ENCODE peak calls at places on chromosome 9, in eight cellular contexts. One of them, this sample, is unnamed.

GRCh38 chr9:89477811-89478583 is 19.9 kb downstream of the SEMA4D start:
- DNase-seq in type B pancreatic cell: no peak
- DNase-seq in cardiac fibroblast: peak; percentile 15
- DNase-seq in retina: no peak
- DNase-seq in stimulated activated CD4-positive, alpha-beta T cell treated with anti-CD3 and anti-CD28 coated beads, Interleukin-1b, Interleukin-23, amount 100 ng/mL, for 24 hours: no peak
- DNase-seq in head of caudate nucleus: no peak
- DNase-seq in nephron progenitor cell: no peak
- DNase-seq in glutamatergic neuron: no peak
- DNase-seq in this sample: no peak

GRCh38 chr9:119941081-119941480 is 571.8 kb upstream of the BRINP1 start:
- DNase-seq in glutamatergic neuron: no peak
- DNase-seq in cardiac fibroblast: no peak
- DNase-seq in head of caudate nucleus: no peak
- DNase-seq in retina: peak; percentile 52
- DNase-seq in type B pancreatic cell: no peak
- DNase-seq in stimulated activated CD4-positive, alpha-beta T cell treated with anti-CD3 and anti-CD28 coated beads, Interleukin-1b, Interleukin-23, amount 100 ng/mL, for 24 hours: no peak
- DNase-seq in nephron progenitor cell: no peak
- DNase-seq in this sample: no peak

GRCh38 chr9:137077010-137077747 is at the start of gene UAP1L1:
- DNase-seq in type B pancreatic cell: no peak
- DNase-seq in glutamatergic neuron: peak; percentile 65
- DNase-seq in head of caudate nucleus: peak; percentile 87
- DNase-seq in retina: no peak
- DNase-seq in cardiac fibroblast: peak; percentile 39
- DNase-seq in stimulated activated CD4-positive, alpha-beta T cell treated with anti-CD3 and anti-CD28 coated beads, Interleukin-1b, Interleukin-23, amount 100 ng/mL, for 24 hours: no peak
- DNase-seq in nephron progenitor cell: peak; percentile 61
- DNase-seq in this sample: peak; percentile 59

GRCh38 chr9:16012621-16013020 is 459.8 kb downstream of the CCDC171 start:
- DNase-seq in type B pancreatic cell: no peak
- DNase-seq in cardiac fibroblast: peak; percentile 84
- DNase-seq in retina: no peak
- DNase-seq in nephron progenitor cell: no peak
- DNase-seq in head of caudate nucleus: no peak
- DNase-seq in glutamatergic neuron: no peak
- DNase-seq in stimulated activated CD4-positive, alpha-beta T cell treated with anti-CD3 and anti-CD28 coated beads, Interleukin-1b, Interleukin-23, amount 100 ng/mL, for 24 hours: no peak
- DNase-seq in this sample: no peak

GRCh38 chr9:128735373-128735772 is 11.4 kb upstream of the ZDHHC12 start:
- DNase-seq in type B pancreatic cell: no peak
- DNase-seq in stimulated activated CD4-positive, alpha-beta T cell treated with anti-CD3 and anti-CD28 coated beads, Interleukin-1b, Interleukin-23, amount 100 ng/mL, for 24 hours: no peak
- DNase-seq in head of caudate nucleus: peak; percentile 54
- DNase-seq in cardiac fibroblast: no peak
- DNase-seq in nephron progenitor cell: no peak
- DNase-seq in retina: peak; percentile 29
- DNase-seq in glutamatergic neuron: no peak
- DNase-seq in this sample: no peak

GRCh38 chr9:13513262-13513661 is 233.8 kb upstream of the MPDZ start:
- DNase-seq in type B pancreatic cell: no peak
- DNase-seq in retina: no peak
- DNase-seq in glutamatergic neuron: no peak
- DNase-seq in cardiac fibroblast: no peak
- DNase-seq in stimulated activated CD4-positive, alpha-beta T cell treated with anti-CD3 and anti-CD28 coated beads, Interleukin-1b, Interleukin-23, amount 100 ng/mL, for 24 hours: no peak
- DNase-seq in nephron progenitor cell: no peak
- DNase-seq in head of caudate nucleus: no peak
- DNase-seq in this sample: no peak

GRCh38 chr9:1083325-1083913 is 33.3 kb downstream of the DMRT2 start:
- DNase-seq in nephron progenitor cell: peak; percentile 53
- DNase-seq in type B pancreatic cell: peak; percentile 72
- DNase-seq in head of caudate nucleus: peak; percentile 85
- DNase-seq in retina: peak; percentile 75
- DNase-seq in stimulated activated CD4-positive, alpha-beta T cell treated with anti-CD3 and anti-CD28 coated beads, Interleukin-1b, Interleukin-23, amount 100 ng/mL, for 24 hours: no peak
- DNase-seq in glutamatergic neuron: peak; percentile 88
- DNase-seq in cardiac fibroblast: no peak
- DNase-seq in this sample: no peak

GRCh38 chr9:134067904-134068741 is at the start of gene BRD3:
- DNase-seq in stimulated activated CD4-positive, alpha-beta T cell treated with anti-CD3 and anti-CD28 coated beads, Interleukin-1b, Interleukin-23, amount 100 ng/mL, for 24 hours: peak; percentile 52
- DNase-seq in nephron progenitor cell: peak; percentile 83
- DNase-seq in type B pancreatic cell: peak; percentile 89
- DNase-seq in glutamatergic neuron: peak; percentile 85
- DNase-seq in retina: peak; percentile 86
- DNase-seq in cardiac fibroblast: peak; percentile 81
- DNase-seq in head of caudate nucleus: peak; percentile 79
- DNase-seq in this sample: peak; percentile 90

GRCh38 chr9:18907927-18908625 is 124.9 kb downstream of the SAXO1 start:
- DNase-seq in nephron progenitor cell: no peak
- DNase-seq in stimulated activated CD4-positive, alpha-beta T cell treated with anti-CD3 and anti-CD28 coated beads, Interleukin-1b, Interleukin-23, amount 100 ng/mL, for 24 hours: no peak
- DNase-seq in glutamatergic neuron: no peak
- DNase-seq in cardiac fibroblast: no peak
- DNase-seq in head of caudate nucleus: no peak
- DNase-seq in type B pancreatic cell: no peak
- DNase-seq in retina: no peak
- DNase-seq in this sample: no peak

GRCh38 chr9:131500939-131501541 is 1.7 kb upstream of the POMT1 start:
- DNase-seq in retina: no peak
- DNase-seq in nephron progenitor cell: no peak
- DNase-seq in head of caudate nucleus: no peak
- DNase-seq in type B pancreatic cell: no peak
- DNase-seq in cardiac fibroblast: peak; percentile 49
- DNase-seq in glutamatergic neuron: no peak
- DNase-seq in stimulated activated CD4-positive, alpha-beta T cell treated with anti-CD3 and anti-CD28 coated beads, Interleukin-1b, Interleukin-23, amount 100 ng/mL, for 24 hours: no peak
- DNase-seq in this sample: no peak

GRCh38 chr9:135898634-135899407 is 8.5 kb downstream of the CAMSAP1 start:
- DNase-seq in retina: no peak
- DNase-seq in cardiac fibroblast: peak; percentile 67
- DNase-seq in head of caudate nucleus: no peak
- DNase-seq in glutamatergic neuron: no peak
- DNase-seq in stimulated activated CD4-positive, alpha-beta T cell treated with anti-CD3 and anti-CD28 coated beads, Interleukin-1b, Interleukin-23, amount 100 ng/mL, for 24 hours: no peak
- DNase-seq in nephron progenitor cell: no peak
- DNase-seq in type B pancreatic cell: no peak
- DNase-seq in this sample: no peak

GRCh38 chr9:114504341-114505186 is 709 bp downstream of the WHRN start:
- DNase-seq in stimulated activated CD4-positive, alpha-beta T cell treated with anti-CD3 and anti-CD28 coated beads, Interleukin-1b, Interleukin-23, amount 100 ng/mL, for 24 hours: no peak
- DNase-seq in head of caudate nucleus: peak; percentile 24
- DNase-seq in glutamatergic neuron: peak; percentile 73
- DNase-seq in type B pancreatic cell: peak; percentile 74
- DNase-seq in cardiac fibroblast: no peak
- DNase-seq in nephron progenitor cell: peak; percentile 70
- DNase-seq in retina: peak; percentile 83
- DNase-seq in this sample: peak; percentile 82

GRCh38 chr9:129148463-129149204 is 29.4 kb downstream of the IER5L start:
- DNase-seq in type B pancreatic cell: no peak
- DNase-seq in glutamatergic neuron: no peak
- DNase-seq in stimulated activated CD4-positive, alpha-beta T cell treated with anti-CD3 and anti-CD28 coated beads, Interleukin-1b, Interleukin-23, amount 100 ng/mL, for 24 hours: no peak
- DNase-seq in retina: no peak
- DNase-seq in nephron progenitor cell: no peak
- DNase-seq in cardiac fibroblast: no peak
- DNase-seq in head of caudate nucleus: no peak
- DNase-seq in this sample: no peak

GRCh38 chr9:134989206-134990065 is 71.7 kb upstream of the FCN1 start:
- DNase-seq in stimulated activated CD4-positive, alpha-beta T cell treated with anti-CD3 and anti-CD28 coated beads, Interleukin-1b, Interleukin-23, amount 100 ng/mL, for 24 hours: no peak
- DNase-seq in head of caudate nucleus: no peak
- DNase-seq in cardiac fibroblast: no peak
- DNase-seq in retina: no peak
- DNase-seq in type B pancreatic cell: no peak
- DNase-seq in glutamatergic neuron: no peak
- DNase-seq in nephron progenitor cell: no peak
- DNase-seq in this sample: no peak

GRCh38 chr9:106962615-106963363 is 99.8 kb downstream of the ZNF462 start:
- DNase-seq in retina: no peak
- DNase-seq in stimulated activated CD4-positive, alpha-beta T cell treated with anti-CD3 and anti-CD28 coated beads, Interleukin-1b, Interleukin-23, amount 100 ng/mL, for 24 hours: no peak
- DNase-seq in glutamatergic neuron: no peak
- DNase-seq in type B pancreatic cell: no peak
- DNase-seq in head of caudate nucleus: no peak
- DNase-seq in cardiac fibroblast: peak; percentile 95
- DNase-seq in nephron progenitor cell: no peak
- DNase-seq in this sample: no peak

GRCh38 chr9:83043583-83043982 is 19.4 kb downstream of the RASEF start:
- DNase-seq in stimulated activated CD4-positive, alpha-beta T cell treated with anti-CD3 and anti-CD28 coated beads, Interleukin-1b, Interleukin-23, amount 100 ng/mL, for 24 hours: no peak
- DNase-seq in glutamatergic neuron: no peak
- DNase-seq in retina: no peak
- DNase-seq in type B pancreatic cell: no peak
- DNase-seq in head of caudate nucleus: no peak
- DNase-seq in cardiac fibroblast: no peak
- DNase-seq in nephron progenitor cell: no peak
- DNase-seq in this sample: no peak

GRCh38 chr9:92707530-92707929 is 37.6 kb upstream of the IPPK start:
- DNase-seq in head of caudate nucleus: no peak
- DNase-seq in nephron progenitor cell: no peak
- DNase-seq in stimulated activated CD4-positive, alpha-beta T cell treated with anti-CD3 and anti-CD28 coated beads, Interleukin-1b, Interleukin-23, amount 100 ng/mL, for 24 hours: no peak
- DNase-seq in retina: no peak
- DNase-seq in glutamatergic neuron: no peak
- DNase-seq in cardiac fibroblast: no peak
- DNase-seq in type B pancreatic cell: no peak
- DNase-seq in this sample: no peak

GRCh38 chr9:124290743-124291554 is 33.2 kb downstream of the NEK6 start:
- DNase-seq in stimulated activated CD4-positive, alpha-beta T cell treated with anti-CD3 and anti-CD28 coated beads, Interleukin-1b, Interleukin-23, amount 100 ng/mL, for 24 hours: no peak
- DNase-seq in head of caudate nucleus: no peak
- DNase-seq in retina: no peak
- DNase-seq in nephron progenitor cell: no peak
- DNase-seq in type B pancreatic cell: no peak
- DNase-seq in cardiac fibroblast: no peak
- DNase-seq in glutamatergic neuron: no peak
- DNase-seq in this sample: no peak

GRCh38 chr9:129284607-129285291 is 106.7 kb upstream of the IER5L start:
- DNase-seq in head of caudate nucleus: no peak
- DNase-seq in retina: no peak
- DNase-seq in type B pancreatic cell: peak; percentile 62
- DNase-seq in glutamatergic neuron: no peak
- DNase-seq in cardiac fibroblast: no peak
- DNase-seq in stimulated activated CD4-positive, alpha-beta T cell treated with anti-CD3 and anti-CD28 coated beads, Interleukin-1b, Interleukin-23, amount 100 ng/mL, for 24 hours: no peak
- DNase-seq in nephron progenitor cell: no peak
- DNase-seq in this sample: peak; percentile 41

GRCh38 chr9:123702477-123702876 is 227.4 kb downstream of the DENND1A start:
- DNase-seq in retina: no peak
- DNase-seq in type B pancreatic cell: no peak
- DNase-seq in cardiac fibroblast: no peak
- DNase-seq in stimulated activated CD4-positive, alpha-beta T cell treated with anti-CD3 and anti-CD28 coated beads, Interleukin-1b, Interleukin-23, amount 100 ng/mL, for 24 hours: no peak
- DNase-seq in head of caudate nucleus: no peak
- DNase-seq in nephron progenitor cell: no peak
- DNase-seq in glutamatergic neuron: no peak
- DNase-seq in this sample: no peak

GRCh38 chr9:23825700-23826099 is 340 bp downstream of the ELAVL2 start:
- DNase-seq in glutamatergic neuron: no peak
- DNase-seq in type B pancreatic cell: no peak
- DNase-seq in retina: no peak
- DNase-seq in stimulated activated CD4-positive, alpha-beta T cell treated with anti-CD3 and anti-CD28 coated beads, Interleukin-1b, Interleukin-23, amount 100 ng/mL, for 24 hours: no peak
- DNase-seq in head of caudate nucleus: no peak
- DNase-seq in nephron progenitor cell: no peak
- DNase-seq in cardiac fibroblast: no peak
- DNase-seq in this sample: no peak

GRCh38 chr9:129125478-129125877 is 14.3 kb downstream of the PTPA start:
- DNase-seq in head of caudate nucleus: no peak
- DNase-seq in glutamatergic neuron: no peak
- DNase-seq in retina: no peak
- DNase-seq in cardiac fibroblast: peak; percentile 100
- DNase-seq in stimulated activated CD4-positive, alpha-beta T cell treated with anti-CD3 and anti-CD28 coated beads, Interleukin-1b, Interleukin-23, amount 100 ng/mL, for 24 hours: no peak
- DNase-seq in nephron progenitor cell: no peak
- DNase-seq in type B pancreatic cell: no peak
- DNase-seq in this sample: no peak

GRCh38 chr9:133384736-133385321 is 8.7 kb downstream of the STKLD1 start:
- DNase-seq in nephron progenitor cell: no peak
- DNase-seq in retina: no peak
- DNase-seq in glutamatergic neuron: no peak
- DNase-seq in type B pancreatic cell: no peak
- DNase-seq in cardiac fibroblast: no peak
- DNase-seq in stimulated activated CD4-positive, alpha-beta T cell treated with anti-CD3 and anti-CD28 coated beads, Interleukin-1b, Interleukin-23, amount 100 ng/mL, for 24 hours: no peak
- DNase-seq in head of caudate nucleus: no peak
- DNase-seq in this sample: no peak

GRCh38 chr9:134150557-134151214 is 13.7 kb downstream of the RNU6ATAC start:
- DNase-seq in retina: no peak
- DNase-seq in stimulated activated CD4-positive, alpha-beta T cell treated with anti-CD3 and anti-CD28 coated beads, Interleukin-1b, Interleukin-23, amount 100 ng/mL, for 24 hours: no peak
- DNase-seq in glutamatergic neuron: no peak
- DNase-seq in cardiac fibroblast: no peak
- DNase-seq in nephron progenitor cell: no peak
- DNase-seq in head of caudate nucleus: no peak
- DNase-seq in type B pancreatic cell: no peak
- DNase-seq in this sample: no peak

GRCh38 chr9:132984202-132985062 is 5.9 kb downstream of the GFI1B start:
- DNase-seq in cardiac fibroblast: no peak
- DNase-seq in head of caudate nucleus: no peak
- DNase-seq in nephron progenitor cell: no peak
- DNase-seq in type B pancreatic cell: no peak
- DNase-seq in glutamatergic neuron: no peak
- DNase-seq in stimulated activated CD4-positive, alpha-beta T cell treated with anti-CD3 and anti-CD28 coated beads, Interleukin-1b, Interleukin-23, amount 100 ng/mL, for 24 hours: no peak
- DNase-seq in retina: no peak
- DNase-seq in this sample: no peak

GRCh38 chr9:96218821-96219614 is 83.0 kb downstream of the HSD17B3 start:
- DNase-seq in stimulated activated CD4-positive, alpha-beta T cell treated with anti-CD3 and anti-CD28 coated beads, Interleukin-1b, Interleukin-23, amount 100 ng/mL, for 24 hours: no peak
- DNase-seq in cardiac fibroblast: no peak
- DNase-seq in type B pancreatic cell: no peak
- DNase-seq in head of caudate nucleus: no peak
- DNase-seq in retina: peak; percentile 73
- DNase-seq in glutamatergic neuron: peak; percentile 23
- DNase-seq in nephron progenitor cell: no peak
- DNase-seq in this sample: no peak

GRCh38 chr9:128419061-128419925 is 1.4 kb upstream of the CERCAM start:
- DNase-seq in type B pancreatic cell: no peak
- DNase-seq in cardiac fibroblast: peak; percentile 52
- DNase-seq in retina: peak; percentile 41
- DNase-seq in stimulated activated CD4-positive, alpha-beta T cell treated with anti-CD3 and anti-CD28 coated beads, Interleukin-1b, Interleukin-23, amount 100 ng/mL, for 24 hours: no peak
- DNase-seq in nephron progenitor cell: no peak
- DNase-seq in glutamatergic neuron: no peak
- DNase-seq in head of caudate nucleus: no peak
- DNase-seq in this sample: peak; percentile 58

GRCh38 chr9:29691758-29692407 is 2118.6 kb upstream of the C9orf72 start:
- DNase-seq in type B pancreatic cell: no peak
- DNase-seq in head of caudate nucleus: no peak
- DNase-seq in stimulated activated CD4-positive, alpha-beta T cell treated with anti-CD3 and anti-CD28 coated beads, Interleukin-1b, Interleukin-23, amount 100 ng/mL, for 24 hours: no peak
- DNase-seq in glutamatergic neuron: peak; percentile 50
- DNase-seq in retina: no peak
- DNase-seq in nephron progenitor cell: peak; percentile 43
- DNase-seq in cardiac fibroblast: peak; percentile 69
- DNase-seq in this sample: peak; percentile 61

GRCh38 chr9:99824378-99825157 is 2.9 kb downstream of the NR4A3 start:
- DNase-seq in head of caudate nucleus: no peak
- DNase-seq in type B pancreatic cell: peak; percentile 74
- DNase-seq in stimulated activated CD4-positive, alpha-beta T cell treated with anti-CD3 and anti-CD28 coated beads, Interleukin-1b, Interleukin-23, amount 100 ng/mL, for 24 hours: no peak
- DNase-seq in cardiac fibroblast: peak; percentile 31
- DNase-seq in glutamatergic neuron: peak; percentile 81
- DNase-seq in retina: peak; percentile 79
- DNase-seq in nephron progenitor cell: peak; percentile 67
- DNase-seq in this sample: peak; percentile 87

GRCh38 chr9:138066049-138066448 is 188.5 kb downstream of the CACNA1B start:
- DNase-seq in nephron progenitor cell: no peak
- DNase-seq in cardiac fibroblast: no peak
- DNase-seq in head of caudate nucleus: no peak
- DNase-seq in type B pancreatic cell: peak; percentile 22
- DNase-seq in retina: no peak
- DNase-seq in stimulated activated CD4-positive, alpha-beta T cell treated with anti-CD3 and anti-CD28 coated beads, Interleukin-1b, Interleukin-23, amount 100 ng/mL, for 24 hours: no peak
- DNase-seq in glutamatergic neuron: peak; percentile 4
- DNase-seq in this sample: peak; percentile 41

GRCh38 chr9:78383130-78383529 is 86.2 kb downstream of the PSAT1 start:
- DNase-seq in retina: no peak
- DNase-seq in type B pancreatic cell: no peak
- DNase-seq in head of caudate nucleus: no peak
- DNase-seq in nephron progenitor cell: no peak
- DNase-seq in glutamatergic neuron: no peak
- DNase-seq in stimulated activated CD4-positive, alpha-beta T cell treated with anti-CD3 and anti-CD28 coated beads, Interleukin-1b, Interleukin-23, amount 100 ng/mL, for 24 hours: no peak
- DNase-seq in cardiac fibroblast: peak; percentile 52
- DNase-seq in this sample: no peak

GRCh38 chr9:95017062-95017461 is 290.6 kb downstream of the AOPEP start:
- DNase-seq in stimulated activated CD4-positive, alpha-beta T cell treated with anti-CD3 and anti-CD28 coated beads, Interleukin-1b, Interleukin-23, amount 100 ng/mL, for 24 hours: no peak
- DNase-seq in head of caudate nucleus: no peak
- DNase-seq in type B pancreatic cell: no peak
- DNase-seq in nephron progenitor cell: no peak
- DNase-seq in glutamatergic neuron: no peak
- DNase-seq in cardiac fibroblast: peak; percentile 38
- DNase-seq in retina: no peak
- DNase-seq in this sample: no peak

GRCh38 chr9:25472085-25472607 is 206.1 kb downstream of the TUSC1 start:
- DNase-seq in type B pancreatic cell: no peak
- DNase-seq in retina: no peak
- DNase-seq in head of caudate nucleus: no peak
- DNase-seq in glutamatergic neuron: no peak
- DNase-seq in nephron progenitor cell: no peak
- DNase-seq in cardiac fibroblast: no peak
- DNase-seq in stimulated activated CD4-positive, alpha-beta T cell treated with anti-CD3 and anti-CD28 coated beads, Interleukin-1b, Interleukin-23, amount 100 ng/mL, for 24 hours: no peak
- DNase-seq in this sample: no peak

GRCh38 chr9:35558185-35558584 is 46.9 kb upstream of the TESK1 start:
- DNase-seq in cardiac fibroblast: no peak
- DNase-seq in glutamatergic neuron: no peak
- DNase-seq in type B pancreatic cell: no peak
- DNase-seq in retina: no peak
- DNase-seq in head of caudate nucleus: no peak
- DNase-seq in stimulated activated CD4-positive, alpha-beta T cell treated with anti-CD3 and anti-CD28 coated beads, Interleukin-1b, Interleukin-23, amount 100 ng/mL, for 24 hours: no peak
- DNase-seq in nephron progenitor cell: no peak
- DNase-seq in this sample: no peak